ENCODE peak calls at places on chromosomes 1 and 21, in ten cellular contexts. Y is left ventricle myocardium inferior, A is B cell, P is PC-3, E is BJ, K is RWPE1, S is upper lobe of right lung, V is thoracic aorta, D is fibroblast of pulmonary artery, Q is endothelial cell. R is an unnamed sample.

GRCh38 chr21:42670058-42670830 is 16.8 kb downstream of the PDE9A start:
- DNase-seq in A (no peak), K (no peak), V (no peak), E (no peak), D (no peak), Y (no peak), Q (no peak), P (no peak), S (no peak), R (no peak)

GRCh38 chr1:206513312-206514111 is 6.2 kb downstream of the RASSF5 start:
- DNase-seq in D (peak; percentile 88), P (peak; percentile 98), S (peak; percentile 74), Y (peak; percentile 70), V (peak; percentile 72), E (peak; percentile 61), K (peak; percentile 98), A (no peak), Q (no peak), R (no peak)

GRCh38 chr1:160607051-160608032 is 28.0 kb upstream of the CD84 start:
- DNase-seq in E (peak; percentile 4), K (peak; percentile 72), Y (no peak), A (peak; percentile 80), Q (peak; percentile 48), P (peak; percentile 88), S (no peak), V (no peak), D (peak; percentile 88), R (peak; percentile 76)

GRCh38 chr21:43345746-43346409 is 81.1 kb downstream of the SIK1 start:
- DNase-seq in Y (no peak), E (no peak), P (peak; percentile 59), D (peak; percentile 96), V (no peak), S (peak; percentile 79), A (no peak), Q (no peak), K (peak; percentile 51), R (peak; percentile 70)

GRCh38 chr1:240927815-240928214 is 315.9 kb upstream of the GREM2 start:
- DNase-seq in A (no peak), V (no peak), K (no peak), P (no peak), Q (no peak), E (no peak), Y (no peak), S (no peak), D (no peak), R (no peak)

GRCh38 chr1:25797939-25798338 is 2.1 kb upstream of the SELENON start:
- DNase-seq in S (peak; percentile 77), V (no peak), Y (no peak), D (peak; percentile 32), A (no peak), Q (peak; percentile 68), K (no peak), P (peak; percentile 50), E (no peak), R (peak; percentile 46)

GRCh38 chr1:223674119-223674890 is 8.8 kb upstream of the CAPN8 start:
- DNase-seq in A (no peak), P (no peak), V (no peak), D (no peak), Y (no peak), Q (no peak), K (no peak), E (no peak), S (no peak), R (no peak)

GRCh38 chr1:85316324-85316723 is 39.9 kb upstream of the BCL10 start:
- DNase-seq in D (no peak), E (no peak), Q (no peak), Y (no peak), V (no peak), S (no peak), P (no peak), A (no peak), K (no peak), R (no peak)

DNA sequence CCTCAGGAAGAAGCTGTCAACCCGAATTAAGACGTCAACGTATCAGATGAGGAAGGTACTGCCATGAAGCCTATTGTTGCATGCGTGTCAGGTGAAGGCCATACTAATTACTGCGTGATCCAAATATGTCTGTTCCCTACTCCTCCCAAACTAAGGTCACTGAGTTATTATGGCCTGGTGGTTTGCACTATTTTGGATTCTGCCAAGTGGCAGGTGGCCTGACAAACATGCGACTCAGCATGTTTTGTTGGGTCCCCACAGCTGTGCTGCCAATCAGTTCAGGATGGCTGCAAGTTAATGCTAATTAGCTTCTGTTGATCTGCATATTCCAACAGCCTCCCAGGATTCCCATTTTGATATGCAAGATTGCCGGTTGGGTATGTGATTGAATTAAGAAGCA is 429.6 kb upstream of the C1orf87 start:
- DNase-seq in D (no peak), V (no peak), P (no peak), Q (no peak), E (no peak), A (no peak), K (no peak), S (no peak), Y (no peak), R (no peak)
- TF ChIP-seq CTCF in D (no peak), V (no peak), P (no peak), Q (no peak), E (no peak), A (no peak), K (no peak), S (no peak), Y (no peak), R (no peak)

GRCh38 chr1:77222496-77222895 is 3.3 kb upstream of the PIGK start:
- DNase-seq in A (no peak), E (no peak), K (no peak), S (no peak), P (no peak), D (no peak), V (no peak), Q (no peak), Y (no peak), R (no peak)

GRCh38 chr1:77220687-77221463 is 1.6 kb upstream of the PIGK start:
- DNase-seq in P (peak; percentile 35), A (no peak), V (no peak), Q (no peak), D (peak; percentile 95), S (no peak), E (no peak), K (no peak), Y (no peak), R (no peak)

GRCh38 chr1:77218477-77219165 is 609 bp downstream of the PIGK start:
- DNase-seq in V (no peak), Y (no peak), D (peak; percentile 30), Q (no peak), E (no peak), K (peak; percentile 8), S (no peak), P (peak; percentile 15), A (no peak), R (no peak)

DNA sequence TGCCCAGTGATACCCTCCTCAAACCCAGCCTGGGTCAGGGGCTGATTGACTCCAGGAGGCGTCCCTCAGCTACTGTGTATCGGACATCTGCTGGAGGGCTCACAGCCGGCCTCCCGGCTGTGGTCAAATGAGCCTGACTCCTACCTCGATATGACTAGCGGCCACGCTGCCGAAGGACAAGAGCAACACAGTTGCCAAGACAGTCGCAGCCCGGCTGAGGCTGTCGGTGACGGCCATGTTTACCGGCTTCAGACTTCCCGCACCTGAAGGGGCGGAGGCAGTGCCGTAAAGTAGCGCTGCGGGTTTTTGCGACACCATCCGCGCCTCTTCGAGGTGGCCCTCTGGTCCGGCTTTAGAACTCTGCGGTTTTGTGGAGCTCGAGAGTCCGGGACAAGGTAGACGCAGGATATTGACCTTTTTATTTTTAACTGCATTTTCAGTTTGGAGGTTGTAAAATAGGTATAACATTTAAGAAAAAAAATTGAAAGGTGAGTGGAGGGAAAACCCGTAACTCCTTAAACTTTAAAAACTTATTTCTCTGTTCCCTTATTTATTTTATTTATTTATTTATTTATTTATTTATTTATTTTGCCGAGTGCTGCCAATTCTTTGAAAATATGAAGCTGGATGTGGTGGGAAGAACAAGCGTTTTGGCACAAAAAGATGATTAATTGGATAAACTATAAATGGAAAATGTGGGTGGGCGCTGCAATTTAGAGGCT is at the start of gene PIGK:
- DNase-seq in K (peak; percentile 75), D (peak; percentile 91), S (peak; percentile 94), E (peak; percentile 22), P (peak; percentile 94), V (peak; percentile 38), A (peak; percentile 87), Y (peak; percentile 88), Q (peak; percentile 87), R (peak; percentile 93)
- TF ChIP-seq CTCF in K (no peak), D (no peak), S (peak; percentile 5), E (peak; percentile 35), P (peak; percentile 10), V (no peak), A (no peak), Y (no peak), Q (no peak), R (no peak)

GRCh38 chr1:2525896-2526823 is at the start of gene PANK4:
- DNase-seq in K (peak; percentile 84), A (peak; percentile 95), V (peak; percentile 86), P (peak; percentile 98), Y (peak; percentile 93), E (no peak), D (peak; percentile 94), S (peak; percentile 97), Q (peak; percentile 91), R (peak; percentile 94)
- TF ChIP-seq CTCF in K (no peak), A (no peak), V (no peak), P (no peak), Y (peak; percentile 34), E (peak; percentile 11), D (no peak), S (no peak), Q (no peak), R (no peak)

GRCh38 chr1:172845865-172846264 is 187.0 kb downstream of the FASLG start:
- DNase-seq in V (no peak), P (no peak), E (no peak), Q (no peak), K (no peak), A (no peak), D (no peak), Y (no peak), S (no peak), R (no peak)

GRCh38 chr1:172849653-172850052 is 190.8 kb downstream of the FASLG start:
- DNase-seq in E (no peak), S (no peak), V (no peak), Y (no peak), D (no peak), P (no peak), A (no peak), Q (no peak), K (no peak), R (no peak)

GRCh38 chr1:172855841-172856382 is 194.8 kb downstream of the TNFSF18 start:
- DNase-seq in Q (no peak), P (no peak), Y (no peak), D (no peak), V (no peak), E (no peak), S (no peak), K (no peak), A (no peak), R (no peak)

GRCh38 chr1:172851871-172852270 is 193.0 kb downstream of the FASLG start:
- DNase-seq in E (no peak), P (no peak), A (no peak), Q (no peak), V (no peak), K (no peak), S (no peak), Y (no peak), D (no peak), R (no peak)

DNA sequence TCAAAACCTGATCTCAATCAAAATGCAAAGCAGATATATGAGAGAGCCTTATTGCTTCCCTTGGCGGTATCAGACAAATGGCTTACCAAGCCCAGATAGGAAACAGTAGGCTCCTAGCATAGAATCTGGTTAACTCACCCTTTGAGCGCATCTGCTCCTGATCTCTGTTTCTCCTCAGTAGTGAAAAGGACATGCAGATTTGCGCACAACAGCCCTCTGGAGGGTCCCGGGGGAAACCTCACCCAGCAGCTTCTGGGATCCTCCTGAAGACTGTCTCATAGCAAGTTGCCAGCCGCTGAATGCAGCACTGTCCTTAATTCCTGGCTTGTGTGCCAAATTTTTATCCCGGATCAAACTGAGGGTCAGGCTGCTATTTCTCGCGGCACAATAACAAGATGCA is 192.2 kb downstream of the FASLG start:
- DNase-seq in K (no peak), A (no peak), V (no peak), E (no peak), S (no peak), P (no peak), D (no peak), Y (no peak), Q (no peak), R (no peak)
- TF ChIP-seq CTCF in K (no peak), A (no peak), V (no peak), E (no peak), S (no peak), P (no peak), D (no peak), Y (no peak), Q (no peak), R (no peak)

R was measured in activated CD8-positive, alpha-beta T cell treated with anti-CD3 and anti-CD28 coated beads for 36 hours.